ENCODE peak calls at places on chromosomes 12 and 14, in eight cellular contexts. G is sigmoid colon, Q is lower leg skin, O is prostate gland, K is A549, V is tibial nerve, H is HepG2, S is IMR-90. P is an unnamed sample.

GRCh38 chr12:121187501-121187900 is 22.4 kb upstream of the P2RX4 start:
- DNase-seq in H (no peak), K (no peak), V (no peak), S (no peak), O (no peak), Q (no peak), G (no peak), P (no peak)

GRCh38 chr12:4174417-4174816 is 99.1 kb upstream of the CCND2 start:
- DNase-seq in K (no peak), H (no peak), Q (no peak), V (no peak), G (no peak), S (no peak), O (no peak), P (no peak)

GRCh38 chr14:97456958-97457357 is 659.8 kb downstream of the VRK1 start:
- DNase-seq in H (no peak), S (no peak), G (no peak), Q (no peak), V (no peak), K (no peak), O (no peak), P (no peak)

GRCh38 chr12:2739069-2739468 is 55.7 kb upstream of the FKBP4 start:
- DNase-seq in S (no peak), H (no peak), Q (no peak), K (no peak), G (no peak), V (no peak), O (no peak), P (no peak)

GRCh38 chr12:111991946-111992345 is 21.0 kb downstream of the TMEM116 start:
- DNase-seq in G (no peak), O (no peak), S (peak; percentile 69), V (no peak), H (no peak), Q (no peak), K (no peak), P (no peak)

GRCh38 chr12:80044694-80045046 is 54.7 kb upstream of the OTOGL start:
- DNase-seq in V (no peak), G (no peak), O (no peak), Q (no peak), S (peak; percentile 94), K (no peak), H (no peak), P (no peak)

GRCh38 chr12:12803186-12803585 is 10.0 kb upstream of the DDX47 start:
- DNase-seq in H (peak; percentile 62), K (peak; percentile 100), S (peak; percentile 86), O (peak; percentile 90), Q (peak; percentile 91), G (peak; percentile 77), V (no peak), P (peak; percentile 85)

GRCh38 chr12:118332511-118332910 is 40.2 kb downstream of the TAOK3 start:
- DNase-seq in G (no peak), V (no peak), K (no peak), H (no peak), Q (no peak), S (peak; percentile 52), O (no peak), P (no peak)

GRCh38 chr14:51219473-51220448 is 20.3 kb upstream of the TMX1 start:
- DNase-seq in K (peak; percentile 10), Q (no peak), V (no peak), O (no peak), H (peak; percentile 7), G (no peak), S (peak; percentile 54), P (no peak)

GRCh38 chr12:122848471-122849351 is 13.5 kb downstream of the HIP1R start:
- DNase-seq in S (no peak), O (no peak), V (no peak), K (no peak), G (no peak), Q (no peak), H (no peak), P (no peak)

GRCh38 chr14:56709201-56709600 is 101.1 kb downstream of the OTX2 start:
- DNase-seq in O (no peak), S (no peak), V (no peak), Q (no peak), K (no peak), H (no peak), G (no peak), P (no peak)

GRCh38 chr12:14774944-14775651 is 28.2 kb downstream of the WBP11 start:
- DNase-seq in Q (peak; percentile 93), S (peak; percentile 65), O (peak; percentile 53), H (no peak), K (peak; percentile 33), G (peak; percentile 83), V (no peak), P (peak; percentile 59)
- TF ChIP-seq POLR2A in Q (no peak), S (peak; percentile 48), O (no peak), H (peak; percentile 26), K (peak; percentile 35), G (no peak), V (no peak), P (peak; percentile 6)

GRCh38 chr12:43312991-43313505 is 239.0 kb downstream of the ADAMTS20 start:
- DNase-seq in S (no peak), H (no peak), G (no peak), V (no peak), Q (no peak), K (no peak), O (no peak), P (no peak)

GRCh38 chr12:43316506-43316905 is 235.5 kb downstream of the ADAMTS20 start:
- DNase-seq in G (no peak), K (no peak), O (no peak), Q (no peak), H (no peak), V (no peak), S (peak; percentile 14), P (no peak)

GRCh38 chr12:43317156-43317555 is 234.8 kb downstream of the ADAMTS20 start:
- DNase-seq in O (no peak), Q (no peak), V (no peak), G (no peak), K (no peak), H (no peak), S (no peak), P (no peak)

GRCh38 chr12:43318002-43318401 is 234.0 kb downstream of the ADAMTS20 start:
- DNase-seq in K (no peak), S (no peak), V (no peak), O (no peak), Q (no peak), H (no peak), G (no peak), P (no peak)

GRCh38 chr12:43315961-43316360 is 236.0 kb downstream of the ADAMTS20 start:
- DNase-seq in G (no peak), V (no peak), Q (no peak), H (no peak), O (no peak), K (no peak), S (peak; percentile 63), P (no peak)
- H3K4me3 ChIP-seq in G (no peak overlapping the region), V (no peak overlapping the region), Q (no peak overlapping the region), H (no peak overlapping the region), O (no peak overlapping the region), K (no peak overlapping the region), S (no peak overlapping the region), P (no peak overlapping the region)

DNA sequence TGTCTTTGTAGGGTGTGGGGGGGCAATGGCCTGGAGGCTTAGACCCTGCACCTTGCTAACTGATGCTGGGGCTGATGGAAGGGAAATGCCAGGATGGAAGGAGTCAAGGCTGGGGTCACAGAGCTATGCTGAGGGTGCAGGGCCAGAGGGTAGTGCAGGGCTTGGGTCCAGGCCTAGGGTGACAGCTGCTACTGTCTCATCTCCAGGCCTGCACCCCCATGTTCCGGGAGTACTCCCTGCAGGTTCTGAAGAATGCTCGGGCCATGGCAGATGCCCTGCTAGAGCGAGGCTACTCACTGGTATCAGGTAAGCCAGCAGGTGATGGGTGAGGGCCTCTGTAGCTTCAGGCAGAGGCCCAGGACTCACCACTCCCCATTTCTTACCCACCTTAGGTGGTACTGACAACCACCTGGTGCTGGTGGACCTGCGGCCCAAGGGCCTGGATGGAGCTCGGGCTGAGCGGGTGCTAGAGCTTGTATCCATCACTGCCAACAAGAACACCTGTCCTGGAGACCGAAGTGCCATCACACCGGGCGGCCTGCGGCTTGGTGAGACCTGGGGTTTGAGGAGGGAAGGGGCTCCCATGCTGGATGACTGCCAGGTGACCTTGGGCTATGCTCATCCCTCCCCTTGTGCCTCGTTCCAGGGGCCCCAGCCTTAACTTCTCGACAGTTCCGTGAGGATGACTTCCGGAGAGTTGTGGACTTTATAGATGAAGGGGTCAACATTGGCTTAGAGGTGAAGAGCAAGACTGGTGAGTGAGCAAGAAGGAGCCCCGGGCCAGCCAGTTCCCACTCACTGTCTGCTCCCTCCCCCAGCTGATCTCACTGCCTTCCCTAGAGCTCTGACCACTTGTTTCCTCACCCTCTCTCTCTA is 4.1 kb downstream of the SHMT2 start:
- DNase-seq in K (no peak), S (peak; percentile 85), O (no peak), H (no peak), Q (no peak), G (no peak), V (no peak), P (no peak)
- TF ChIP-seq POLR2A in K (no peak), S (no peak), O (no peak), H (no peak), Q (no peak), G (no peak), V (no peak), P (no peak)

GRCh38 chr12:114671321-114671663 is 12.7 kb downstream of the TBX3 start:
- DNase-seq in O (no peak), Q (no peak), G (no peak), K (no peak), H (no peak), V (no peak), S (no peak), P (no peak)

GRCh38 chr12:114670257-114670955 is 13.6 kb downstream of the TBX3 start:
- DNase-seq in H (no peak), K (no peak), Q (no peak), V (no peak), O (no peak), S (no peak), G (no peak), P (no peak)

GRCh38 chr12:114672817-114673168 is 11.2 kb downstream of the TBX3 start:
- DNase-seq in S (no peak), H (no peak), V (no peak), K (no peak), O (no peak), G (no peak), Q (no peak), P (no peak)

GRCh38 chr12:114673169-114673833 is 10.7 kb downstream of the TBX3 start:
- DNase-seq in K (no peak), Q (no peak), O (peak; percentile 63), H (no peak), S (peak; percentile 93), G (peak; percentile 70), V (no peak), P (no peak)

DNA sequence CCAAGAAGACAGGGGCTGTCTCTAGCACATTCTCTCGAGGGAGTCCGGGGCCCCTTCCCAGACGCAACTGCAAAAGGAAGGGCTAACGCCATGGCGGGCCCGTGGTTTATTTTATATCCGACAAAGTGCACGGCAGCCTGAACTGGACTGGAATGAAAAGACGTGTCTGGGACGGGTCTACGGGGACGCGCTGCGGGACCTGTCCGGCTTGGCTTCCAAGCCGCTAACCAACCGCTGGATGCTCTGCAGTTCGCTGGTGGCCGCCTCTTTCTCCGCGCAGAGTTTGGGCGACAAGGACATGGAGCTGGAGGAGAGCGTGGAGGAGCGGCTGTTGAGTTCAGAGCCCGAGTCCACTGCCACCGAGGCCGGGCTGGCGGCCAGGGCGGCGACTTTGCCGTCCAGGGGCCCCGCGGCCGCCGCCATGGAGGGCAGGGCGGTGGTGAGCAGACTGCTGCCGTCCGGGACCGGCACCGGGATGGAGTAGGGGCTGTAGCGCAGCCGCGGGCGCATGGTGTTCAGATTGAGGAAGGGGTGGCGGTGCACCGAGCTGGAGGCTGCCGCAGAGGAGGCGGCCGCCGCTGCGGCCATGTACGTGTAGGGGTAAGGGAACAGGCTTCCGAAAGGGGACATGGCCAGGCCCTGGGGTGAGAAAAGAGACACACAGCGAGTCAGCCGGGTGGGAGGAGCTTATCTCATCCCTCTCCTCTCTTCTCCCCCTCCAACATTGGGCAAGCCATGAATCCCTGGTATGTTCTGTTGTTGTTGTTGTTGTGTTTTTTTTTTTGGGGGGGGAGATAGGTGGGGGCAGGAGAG is 12.1 kb downstream of the TBX3 start:
- DNase-seq in K (no peak), H (no peak), V (no peak), S (peak; percentile 69), G (no peak), O (no peak), Q (no peak), P (no peak)
- H3K4me3 ChIP-seq in K (no peak overlapping the region), H (no peak overlapping the region), V (no peak overlapping the region), S (peak overlapping the region; percentile 46), G (peak overlapping the region; percentile 12), O (peak overlapping the region; percentile 89), Q (no peak overlapping the region), P (no peak overlapping the region)

P was measured in transverse colon.